ENCODE peak calls at places on chromosomes 16 and 17, in eight cellular contexts. E, V, A, Y, K, S, Q and I are unnamed samples.

GRCh38 chr17:42562845-42563509 is 1.0 kb downstream of the COASY start:
- DNase-seq in E (no peak), V (no peak), A (no peak), Y (no peak), K (no peak), S (no peak), Q (no peak), I (no peak)

GRCh38 chr16:85475233-85475632 is 137.9 kb upstream of the GSE1 start:
- DNase-seq in E (no peak), V (no peak), A (peak), Y (no peak), K (no peak), S (no peak), Q (no peak), I (no peak)

GRCh38 chr17:43576563-43577229 is 30.6 kb upstream of the ETV4 start:
- DNase-seq in E (peak), V (peak), A (peak), Y (peak), K (peak), S (peak), Q (peak), I (peak)

GRCh38 chr17:4341616-4341977 is 24.9 kb downstream of the UBE2G1 start:
- DNase-seq in E (no peak), V (no peak), A (no peak), Y (peak), K (peak), S (no peak), Q (no peak), I (no peak)

GRCh38 chr17:82752371-82753200 is 721 bp downstream of the TBCD start:
- DNase-seq in E (no peak), V (peak), A (peak), Y (peak), K (peak), S (peak), Q (no peak), I (no peak)

GRCh38 chr17:55436224-55437164 is 14.9 kb upstream of the MMD start:
- DNase-seq in E (no peak), V (no peak), A (no peak), Y (no peak), K (no peak), S (no peak), Q (no peak), I (peak)

GRCh38 chr17:50059759-50060273 is 3.9 kb downstream of the ITGA3 start:
- DNase-seq in E (no peak), V (no peak), A (peak), Y (peak), K (no peak), S (no peak), Q (no peak), I (no peak)

GRCh38 chr16:28029387-28030002 is 34.0 kb downstream of the GSG1L start:
- DNase-seq in E (no peak), V (no peak), A (no peak), Y (no peak), K (no peak), S (no peak), Q (no peak), I (no peak)

GRCh38 chr17:80782536-80783427 is 208.9 kb upstream of the CHMP6 start:
- DNase-seq in E (no peak), V (no peak), A (peak), Y (peak), K (no peak), S (no peak), Q (peak), I (no peak)

GRCh38 chr16:3656491-3657468 is 2.3 kb downstream of the DNASE1 start:
- DNase-seq in E (no peak), V (no peak), A (peak), Y (peak), K (peak), S (no peak), Q (no peak), I (no peak)

GRCh38 chr16:3063617-3064389 is 1.6 kb upstream of the IL32 start:
- DNase-seq in E (no peak), V (no peak), A (no peak), Y (no peak), K (no peak), S (peak), Q (no peak), I (no peak)

GRCh38 chr16:57994778-57995177 is 5.7 kb downstream of the ZNF319 start:
- DNase-seq in E (no peak), V (no peak), A (peak), Y (peak), K (peak), S (peak), Q (no peak), I (peak)

GRCh38 chr16:82124651-82125050 is 45.4 kb downstream of the MPHOSPH6 start:
- DNase-seq in E (no peak), V (no peak), A (no peak), Y (no peak), K (no peak), S (no peak), Q (no peak), I (no peak)